ENCODE peak calls at places on chromosomes 13 and 19, in nine cellular contexts. J, O, Q, T, C, F, U, D and L are unnamed samples. For H3K4me1, the result is how much of the 10 kb centered on the place peaks cover.

GRCh38 chr19:50815443-50815842 is 8.1 kb downstream of the KLK1 start:
- DNase-seq in Q (no peak), T (no peak), O (peak), F (no peak), C (peak), U (no peak), J (no peak), D (no peak), L (no peak)

GRCh38 chr13:51113186-51113881 is 2.3 kb upstream of the C13orf42 start:
- DNase-seq in U (no peak), F (no peak), J (no peak), O (no peak), Q (no peak), D (no peak), T (no peak), C (no peak), L (peak)

GRCh38 chr13:52127378-52127777 is 1.5 kb downstream of the NEK5 start:
- DNase-seq in J (no peak), Q (no peak), F (no peak), O (no peak), D (no peak), U (no peak), T (no peak), C (no peak), L (no peak)

GRCh38 chr13:33711441-33711840 is 106.5 kb upstream of the RFC3 start:
- DNase-seq in T (no peak), C (no peak), O (no peak), U (no peak), Q (no peak), F (no peak), D (no peak), J (no peak), L (no peak)

GRCh38 chr19:55492362-55492944 is 4.2 kb downstream of the SSC5D start:
- DNase-seq in J (no peak), T (no peak), O (no peak), Q (no peak), D (no peak), F (no peak), C (no peak), U (no peak), L (no peak)

GRCh38 chr13:77696006-77696862 is 1.3 kb upstream of the SLAIN1 start:
- DNase-seq in O (no peak), C (no peak), U (peak), Q (no peak), T (no peak), J (peak), D (peak), F (no peak), L (peak)

GRCh38 chr13:97198753-97199152 is 23.4 kb upstream of the MBNL2 start:
- DNase-seq in T (no peak), F (no peak), D (no peak), C (no peak), Q (no peak), J (no peak), O (no peak), U (no peak), L (no peak)

GRCh38 chr13:27289016-27289665 is 18.5 kb downstream of the RASL11A start:
- DNase-seq in Q (no peak), U (no peak), C (no peak), O (no peak), F (no peak), T (no peak), J (no peak), D (no peak), L (no peak)

GRCh38 chr13:90979059-90979458 is 368.4 kb upstream of the MIR17HG start:
- DNase-seq in C (no peak), F (no peak), T (no peak), O (no peak), U (no peak), J (no peak), Q (no peak), D (no peak), L (no peak)

GRCh38 chr13:102440259-102440936 is 38.5 kb upstream of the FGF14 start:
- DNase-seq in Q (no peak), D (no peak), U (no peak), J (no peak), T (no peak), O (no peak), C (no peak), F (no peak), L (no peak)

GRCh38 chr13:49214917-49215376 is 5.2 kb upstream of the MLNR start:
- DNase-seq in C (peak), D (no peak), F (no peak), U (peak), J (no peak), Q (no peak), O (peak), T (peak), L (peak)

GRCh38 chr13:106594986-106595385 is 27.0 kb upstream of the ARGLU1 start:
- DNase-seq in U (no peak), Q (no peak), T (no peak), F (no peak), D (no peak), C (no peak), J (no peak), O (no peak), L (no peak)

GRCh38 chr19:38946229-38947010 is 15.7 kb downstream of the MRPS12 start:
- DNase-seq in T (no peak), F (no peak), U (peak), J (no peak), O (no peak), D (no peak), C (peak), Q (no peak), L (no peak)

GRCh38 chr13:110047511-110047910 is 259.4 kb downstream of the COL4A1 start:
- DNase-seq in C (no peak), F (peak), O (peak), U (peak), T (no peak), Q (peak), J (peak), D (no peak), L (no peak)

GRCh38 chr13:51822106-51822840 is 18.3 kb upstream of the DHRS12 start:
- DNase-seq in T (no peak), C (no peak), D (no peak), J (no peak), U (no peak), F (no peak), Q (peak), O (no peak), L (no peak)

GRCh38 chr19:18875726-18876125 is 20.2 kb downstream of the CERS1 start:
- DNase-seq in T (no peak), C (no peak), U (no peak), Q (no peak), O (no peak), F (no peak), D (no peak), J (no peak), L (no peak)

GRCh38 chr13:105894711-105895110 is 640.8 kb downstream of the EFNB2 start:
- DNase-seq in T (no peak), U (no peak), J (no peak), C (no peak), D (no peak), Q (no peak), F (no peak), O (no peak), L (no peak)

GRCh38 chr13:89688908-89689307 is 1658.6 kb upstream of the MIR17HG start:
- DNase-seq in T (no peak), F (no peak), U (no peak), D (no peak), C (no peak), O (peak), J (no peak), Q (no peak), L (no peak)

GRCh38 chr13:50531917-50532899 is 311.3 kb downstream of the DLEU7 start:
- DNase-seq in D (no peak), F (no peak), J (peak), Q (no peak), U (peak), O (no peak), C (peak), T (no peak), L (no peak)

GRCh38 chr19:28485300-28485699 is 727.7 kb downstream of the UQCRFS1 start:
- DNase-seq in U (no peak), T (peak), D (no peak), C (no peak), F (peak), J (no peak), O (no peak), Q (no peak), L (no peak)

GRCh38 chr19:46976845-46977320 is 42.8 kb upstream of the NPAS1 start:
- DNase-seq in F (peak), J (peak), O (peak), U (no peak), Q (peak), D (peak), C (no peak), T (no peak), L (peak)

GRCh38 chr19:21468791-21469190 is 36.6 kb upstream of the ZNF429 start:
- DNase-seq in Q (no peak), D (no peak), F (no peak), J (no peak), U (no peak), O (no peak), T (no peak), C (no peak), L (peak)

GRCh38 chr13:42720116-42720857 is 61.1 kb upstream of the FAM216B start:
- DNase-seq in J (peak), C (peak), T (no peak), F (peak), U (peak), O (no peak), D (no peak), Q (peak), L (no peak)

GRCh38 chr19:11581740-11582139 is 4.3 kb upstream of the ACP5 start:
- DNase-seq in U (no peak), J (no peak), T (no peak), F (no peak), Q (no peak), O (no peak), C (no peak), D (no peak), L (no peak)

GRCh38 chr19:55467236-55468053 is 2.9 kb upstream of the C19orf85 start:
- DNase-seq in C (peak), T (peak), D (no peak), U (peak), F (peak), J (peak), Q (peak), O (peak), L (peak)

GRCh38 chr13:34037636-34038325 is 219.8 kb downstream of the RFC3 start:
- DNase-seq in D (no peak), F (no peak), J (no peak), Q (no peak), O (no peak), C (no peak), T (no peak), U (peak), L (peak)

GRCh38 chr19:49339364-49340068 is 4.3 kb downstream of the CD37 start:
- DNase-seq in O (peak), C (no peak), D (peak), T (peak), U (peak), Q (peak), F (peak), J (peak), L (peak)

GRCh38 chr13:107427531-107427930 is 787.8 kb downstream of the LIG4 start:
- DNase-seq in U (no peak), J (peak), Q (no peak), T (no peak), C (no peak), O (no peak), D (no peak), F (no peak), L (no peak)

GRCh38 chr19:10408511-10409291 is 5.4 kb upstream of the CDC37 start:
- DNase-seq in D (no peak), U (no peak), O (peak), F (no peak), T (no peak), C (no peak), Q (no peak), J (no peak), L (no peak)

GRCh38 chr19:36916991-36917390 is 859 bp downstream of the ZNF568 start:
- DNase-seq in F (peak), J (no peak), U (no peak), O (peak), C (peak), T (no peak), Q (no peak), D (peak), L (peak)

GRCh38 chr13:52160053-52160452 is 656 bp upstream of the NEK3 start:
- DNase-seq in J (no peak), D (no peak), U (no peak), Q (no peak), T (no peak), C (no peak), F (no peak), O (no peak), L (no peak)

GRCh38 chr19:48645652-48646191 is at the start of gene CA11:
- DNase-seq in Q (no peak), T (peak), O (no peak), F (no peak), C (peak), J (no peak), D (no peak), U (peak), L (peak)

GRCh38 chr19:31103228-31103627 is 246.0 kb downstream of the TSHZ3 start:
- DNase-seq in C (no peak), F (no peak), D (no peak), O (no peak), U (no peak), T (no peak), J (no peak), Q (no peak), L (no peak)

GRCh38 chr13:45792827-45793303 is 58.7 kb downstream of the SIAH3 start:
- DNase-seq in O (no peak), J (no peak), D (no peak), U (no peak), Q (no peak), F (no peak), C (no peak), T (no peak), L (peak)

GRCh38 chr19:18847516-18848463 is 16.0 kb downstream of the UPF1 start:
- DNase-seq in O (no peak), F (no peak), U (no peak), T (peak), J (no peak), D (no peak), C (no peak), Q (no peak), L (no peak)

GRCh38 chr19:56725829-56726424 is 54.4 kb upstream of the ZNF835 start:
- DNase-seq in C (peak), Q (no peak), F (no peak), D (no peak), J (no peak), O (peak), U (peak), T (no peak), L (no peak)

GRCh38 chr19:14028901-14029300 is 953 bp downstream of the RLN3 start:
- DNase-seq in O (no peak), T (no peak), U (no peak), C (no peak), Q (no peak), F (no peak), J (no peak), D (no peak), L (no peak)

GRCh38 chr13:25632166-25632888 is 260.6 kb downstream of the ATP8A2 start:
- DNase-seq in J (no peak), U (no peak), T (no peak), O (no peak), D (no peak), C (no peak), F (no peak), Q (no peak), L (peak)

GRCh38 chr13:33275916-33276315 is 9.6 kb downstream of the STARD13 start:
- DNase-seq in C (no peak), O (no peak), D (no peak), U (no peak), J (no peak), T (no peak), Q (no peak), F (no peak), L (no peak)

DNA sequence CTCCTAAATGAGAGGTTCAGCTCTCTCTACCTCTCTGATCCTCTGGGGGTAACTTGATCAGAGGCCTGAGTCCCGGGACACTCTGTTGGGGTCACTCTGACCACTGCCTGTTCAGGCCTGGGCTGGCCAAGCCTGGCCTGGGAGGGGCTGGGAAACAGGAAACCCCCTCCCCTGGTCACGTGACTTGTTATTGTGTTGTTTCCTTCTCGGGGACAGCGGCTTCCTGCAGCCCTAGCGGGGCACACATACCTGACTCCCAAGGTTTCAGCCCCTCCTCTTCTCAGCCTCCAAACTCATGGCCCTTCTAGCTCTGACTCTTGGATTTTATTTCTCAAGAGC is at the start of gene USHBP1:
- DNase-seq in F (peak), D (no peak), T (no peak), U (no peak), C (no peak), O (no peak), Q (no peak), J (peak), L (peak)
- H3K4me3 ChIP-seq in F (peak), D (no peak), T (no peak), U (no peak), C (no peak), O (no peak), Q (peak), J (peak), L (no peak)

DNA sequence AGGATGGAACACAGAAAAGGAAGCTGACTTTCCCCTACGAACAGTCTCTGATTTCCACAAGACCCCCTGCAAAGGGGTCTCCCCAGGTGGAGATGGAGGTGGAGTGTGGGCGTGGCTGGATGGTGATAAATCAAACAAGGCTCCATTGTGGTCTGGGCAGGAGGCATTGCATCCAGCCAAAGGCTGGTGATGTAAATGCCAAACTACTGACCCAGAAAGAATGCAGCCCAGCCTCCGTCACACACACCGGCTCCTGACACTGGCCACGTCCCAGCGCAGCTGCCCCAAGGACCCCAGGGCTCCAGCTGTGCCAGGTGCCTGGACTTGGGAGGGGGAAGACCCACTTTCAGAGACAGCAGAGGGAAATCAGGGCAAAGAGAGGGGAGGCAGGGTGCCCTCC is 6.3 kb downstream of the SLC7A1 start:
- DNase-seq in J (no peak), Q (no peak), U (no peak), T (no peak), F (no peak), O (peak), D (peak), C (no peak), L (no peak)
- H3K4me1 ChIP-seq in J (under half), Q (under half), U (under half), T (under half), F (under half), O (under half), D (under half), C (under half), L (under half)

GRCh38 chr19:2777952-2778683 is 5.0 kb downstream of the SGTA start:
- DNase-seq in C (no peak), U (no peak), O (no peak), D (no peak), J (no peak), T (no peak), F (no peak), Q (no peak), L (no peak)
- H3K4me3 ChIP-seq in C (no peak), U (no peak), O (no peak), D (no peak), J (no peak), T (no peak), F (no peak), Q (no peak), L (no peak)

GRCh38 chr19:3402631-3403443 is 36.5 kb downstream of the NFIC start:
- DNase-seq in F (no peak), Q (no peak), T (no peak), U (no peak), D (no peak), C (no peak), J (no peak), O (no peak), L (no peak)
- H3K4me1 ChIP-seq in F (under half), Q (under half), T (under half), U (under half), D (under half), C (under half), J (under half), O (under half), L (under half)

GRCh38 chr19:40013991-40014390 is 17.1 kb downstream of the ZNF546 start:
- DNase-seq in U (no peak), T (no peak), O (no peak), D (no peak), Q (no peak), J (no peak), F (no peak), C (no peak), L (no peak)
- H3K4me3 ChIP-seq in U (no peak), T (no peak), O (no peak), D (no peak), Q (no peak), J (no peak), F (no peak), C (no peak), L (peak)

GRCh38 chr19:6057651-6058365 is 52.5 kb downstream of the RFX2 start:
- DNase-seq in D (no peak), T (no peak), J (no peak), F (no peak), O (peak), Q (no peak), U (no peak), C (no peak), L (no peak)

GRCh38 chr19:6055013-6055795 is 55.1 kb downstream of the RFX2 start:
- DNase-seq in D (no peak), O (peak), C (no peak), J (no peak), F (no peak), T (no peak), Q (no peak), U (no peak), L (no peak)

GRCh38 chr19:6056282-6056741 is 54.0 kb downstream of the RFX2 start:
- DNase-seq in T (no peak), J (no peak), F (no peak), C (peak), U (no peak), O (no peak), Q (no peak), D (no peak), L (no peak)

GRCh38 chr19:6058411-6059201 is 51.7 kb downstream of the RFX2 start:
- DNase-seq in F (no peak), U (no peak), Q (no peak), T (no peak), O (peak), J (no peak), D (no peak), C (no peak), L (no peak)

GRCh38 chr19:6056801-6057650 is 53.3 kb downstream of the RFX2 start:
- DNase-seq in O (peak), J (peak), Q (peak), F (peak), C (peak), U (peak), T (peak), D (no peak), L (peak)
- H3K4me1 ChIP-seq in O (under half), J (under half), Q (under half), F (under half), C (under half), U (under half), T (under half), D (under half), L (under half)

DNA sequence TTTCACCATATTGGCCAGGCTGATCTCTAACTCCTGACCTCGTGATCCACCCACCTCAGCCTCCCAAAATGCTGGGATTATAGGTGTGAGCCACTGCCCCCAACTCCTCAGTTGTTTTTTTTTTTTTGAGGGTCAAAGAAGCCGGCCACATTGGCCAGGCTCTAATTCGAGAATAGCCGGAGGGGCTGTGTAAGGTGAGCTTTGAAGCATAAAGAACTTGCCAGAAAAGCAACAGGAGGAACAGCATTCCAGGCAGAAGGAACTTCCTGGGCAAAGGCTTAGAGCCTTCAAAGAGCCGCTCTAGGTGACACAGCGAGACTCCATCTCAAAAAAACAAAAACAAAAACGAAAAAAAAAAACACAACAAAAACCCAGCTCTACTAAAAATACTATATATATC is 1.2 kb upstream of the BABAM1 start:
- DNase-seq in D (no peak), J (no peak), T (no peak), C (no peak), Q (no peak), O (no peak), U (no peak), F (no peak), L (no peak)
- H3K4me3 ChIP-seq in D (no peak), J (no peak), T (no peak), C (no peak), Q (no peak), O (no peak), U (no peak), F (no peak), L (no peak)

DNA sequence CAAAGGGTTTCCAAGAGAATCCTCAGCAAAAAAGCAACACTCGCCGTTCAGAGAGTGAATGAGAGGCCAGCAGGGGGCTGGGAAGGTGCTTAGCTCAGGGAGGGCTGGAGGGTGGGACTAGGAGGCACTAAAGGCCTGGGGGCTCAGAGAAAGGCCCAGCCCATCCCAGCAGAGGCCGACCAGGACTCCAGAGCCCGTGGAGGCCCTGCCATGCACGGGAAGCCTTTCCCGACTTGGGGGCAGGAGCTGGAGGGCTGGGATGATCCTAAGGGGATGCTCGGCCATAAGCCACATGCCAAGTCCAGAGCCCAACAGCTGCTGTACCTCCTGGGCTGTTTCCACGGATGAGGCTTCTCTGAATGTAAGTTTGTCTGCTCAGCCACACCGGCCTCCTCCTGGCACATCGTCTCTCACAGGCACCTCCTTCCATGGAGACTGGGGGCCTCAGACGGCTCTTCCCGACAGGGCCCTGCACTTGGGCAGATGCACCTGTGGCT is 19.5 kb downstream of the RASA3 start:
- DNase-seq in O (no peak), Q (peak), F (no peak), D (no peak), C (no peak), J (no peak), T (no peak), U (no peak), L (peak)
- H3K4me1 ChIP-seq in O (under half), Q (under half), F (under half), D (under half), C (under half), J (under half), T (under half), U (under half), L (under half)